ENCODE peak calls at places on chromosome 12, in four cellular contexts. O is IMR-90, J is HepG2, N is K562. P is an unnamed sample.

GRCh38 chr12:71948390-71948789 is 9.7 kb downstream of the TPH2 start:
- DNase-seq in O (no peak), J (no peak), N (no peak), P (no peak)

GRCh38 chr12:8078400-8078799 is 3.7 kb upstream of the NECAP1 start:
- DNase-seq in J (no peak), N (peak), O (peak), P (no peak)

GRCh38 chr12:1769809-1770494 is 50.4 kb upstream of the LRTM2 start:
- DNase-seq in O (peak), N (no peak), J (peak), P (no peak)

GRCh38 chr12:130775953-130776856 is 60.1 kb upstream of the RIMBP2 start:
- DNase-seq in N (peak), O (peak), J (peak), P (peak)

GRCh38 chr12:106732890-106733289 is 41.6 kb upstream of the RIC8B start:
- DNase-seq in O (no peak), N (no peak), J (no peak), P (no peak)

GRCh38 chr12:30154996-30155730 is 371.4 kb upstream of the TMTC1 start:
- DNase-seq in O (peak), N (no peak), J (no peak), P (no peak)

GRCh38 chr12:49933793-49934192 is 16.7 kb upstream of the AQP2 start:
- DNase-seq in J (no peak), O (peak), N (no peak), P (no peak)

GRCh38 chr12:58888131-58888783 is 32.0 kb downstream of the LRIG3 start:
- DNase-seq in J (no peak), O (peak), N (no peak), P (no peak)

GRCh38 chr12:65970821-65971220 is 146.5 kb downstream of the HMGA2 start:
- DNase-seq in O (no peak), N (no peak), J (no peak), P (no peak)

GRCh38 chr12:91179315-91179714 is 3.3 kb downstream of the DCN start:
- DNase-seq in N (no peak), O (peak), J (no peak), P (no peak)

GRCh38 chr12:118498171-118498570 is 121.8 kb downstream of the SUDS3 start:
- DNase-seq in J (no peak), N (no peak), O (no peak), P (no peak)

GRCh38 chr12:5135126-5135525 is 91.4 kb downstream of the KCNA5 start:
- DNase-seq in J (no peak), N (no peak), O (no peak), P (no peak)

GRCh38 chr12:124509300-124509675 is 58.1 kb downstream of the NCOR2 start:
- DNase-seq in J (no peak), N (no peak), O (no peak), P (no peak)

GRCh38 chr12:52127683-52128450 is 48.4 kb downstream of the SMIM41 start:
- DNase-seq in N (no peak), O (no peak), J (no peak), P (no peak)

GRCh38 chr12:100820314-100820713 is 25.7 kb downstream of the ANO4 start:
- DNase-seq in N (no peak), O (peak), J (no peak), P (no peak)

GRCh38 chr12:116539905-116540482 is 19.2 kb upstream of the MAP1LC3B2 start:
- DNase-seq in O (peak), J (no peak), N (no peak), P (no peak)

GRCh38 chr12:19946549-19946948 is 421.8 kb upstream of the PDE3A start:
- DNase-seq in O (peak), N (no peak), J (no peak), P (peak)

GRCh38 chr12:118680361-118680963 is 300.9 kb upstream of the SRRM4 start:
- DNase-seq in J (no peak), O (no peak), N (no peak), P (peak)

GRCh38 chr12:5691943-5692342 is 253.1 kb downstream of the ANO2 start:
- DNase-seq in N (no peak), J (no peak), O (peak), P (no peak)

GRCh38 chr12:52782502-52782901 is 5.4 kb upstream of the KRT76 start:
- DNase-seq in O (no peak), J (no peak), N (no peak), P (no peak)

GRCh38 chr12:81835783-81836182 is 76.6 kb upstream of the PPFIA2 start:
- DNase-seq in O (no peak), J (no peak), N (no peak), P (no peak)

GRCh38 chr12:117030187-117030896 is 68.9 kb downstream of the TESC start:
- DNase-seq in O (no peak), N (no peak), J (no peak), P (no peak)

GRCh38 chr12:8658361-8658760 is 4.3 kb downstream of the MFAP5 start:
- DNase-seq in O (peak), J (no peak), N (no peak), P (no peak)

GRCh38 chr12:44603701-44604100 is 272.4 kb downstream of the NELL2 start:
- DNase-seq in O (no peak), J (no peak), N (no peak), P (no peak)

GRCh38 chr12:18546399-18546798 is 191.4 kb downstream of the PLCZ1 start:
- DNase-seq in J (peak), N (no peak), O (peak), P (peak)

GRCh38 chr12:15155271-15155670 is 65.9 kb downstream of the RERG start:
- DNase-seq in J (no peak), N (no peak), O (no peak), P (no peak)

DNA sequence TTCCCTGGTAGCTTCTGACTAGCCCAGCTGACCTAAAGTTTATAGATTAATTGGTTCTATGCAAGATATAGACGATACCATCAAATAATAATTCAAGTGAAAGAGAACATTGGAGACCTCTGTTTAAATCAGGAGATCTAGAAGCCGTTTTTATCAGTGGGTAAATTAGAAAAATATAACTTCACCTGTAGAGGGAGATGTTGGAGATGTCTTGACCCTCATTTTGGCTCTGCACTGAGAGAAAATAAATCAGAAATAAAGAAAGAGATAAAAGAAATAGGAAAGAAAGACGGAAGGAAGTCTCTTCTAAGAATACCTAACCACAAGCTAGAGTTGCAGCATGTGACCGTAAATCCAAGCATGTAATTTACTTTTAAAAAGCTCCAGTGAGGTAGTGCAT is 684.5 kb downstream of the C12orf50 start:
- DNase-seq in N (no peak), J (no peak), O (no peak), P (no peak)
- TF ChIP-seq MAZ in N (no peak), J (no peak), O (no peak), P (no peak)

DNA sequence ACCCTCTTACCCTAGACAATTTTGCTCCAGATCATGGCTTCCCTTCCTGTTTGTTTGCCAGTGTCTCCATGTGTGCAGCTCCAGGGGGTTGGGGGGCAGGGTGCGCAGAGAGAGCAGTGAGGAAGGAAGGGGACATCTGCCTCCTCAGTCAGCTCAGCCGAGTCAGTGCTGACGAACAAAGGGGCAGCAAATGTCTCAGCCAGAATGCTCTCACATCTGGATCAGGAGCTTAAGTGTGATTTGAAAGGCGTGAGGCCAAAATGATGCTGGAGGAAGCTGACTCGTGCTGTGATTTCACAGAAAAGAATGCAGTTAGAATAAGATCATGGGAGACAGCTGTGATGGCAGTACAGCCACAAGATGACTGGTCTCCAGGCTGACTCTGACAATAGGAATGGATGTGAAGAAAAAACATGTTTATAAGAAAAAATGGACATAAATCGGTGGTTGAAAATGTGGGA is 27.1 kb upstream of the CDK17 start:
- DNase-seq in N (no peak), J (peak), O (peak), P (peak)
- TF ChIP-seq MAZ in N (no peak), J (no peak), O (peak), P (no peak)

GRCh38 chr12:69097619-69098368 is 141.6 kb upstream of the CPSF6 start:
- DNase-seq in O (no peak), N (no peak), J (no peak), P (no peak)
- TF ChIP-seq MAZ in O (no peak), N (no peak), J (no peak), P (no peak)

GRCh38 chr12:67578976-67579661 is 69.4 kb upstream of the DYRK2 start:
- DNase-seq in O (no peak), N (no peak), J (no peak), P (no peak)
- TF ChIP-seq MAZ in O (no peak), N (no peak), J (no peak), P (no peak)

DNA sequence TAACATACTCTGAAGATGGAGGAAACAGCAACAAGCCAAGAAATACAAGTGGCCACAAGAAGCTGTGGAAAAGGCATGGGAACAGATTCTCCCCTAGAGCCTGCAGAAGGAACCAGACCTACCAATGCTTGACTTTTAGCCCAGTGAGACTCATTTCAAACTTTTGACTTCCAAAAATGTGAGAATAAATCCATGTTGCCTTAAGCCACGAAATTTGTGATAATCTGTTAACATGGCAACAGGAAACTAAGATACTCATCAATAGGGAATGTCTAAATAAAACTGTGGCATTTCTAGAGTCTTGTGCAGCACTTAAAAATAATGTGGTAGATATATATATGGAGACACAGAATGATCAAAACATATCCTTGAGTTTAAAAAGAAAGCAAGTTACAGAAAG is 12.1 kb downstream of the HECTD4 start:
- DNase-seq in O (peak), J (no peak), N (no peak), P (no peak)
- TF ChIP-seq MAZ in O (no peak), J (no peak), N (no peak), P (no peak)

GRCh38 chr12:103529306-103529705 is 33.5 kb upstream of the C12orf42 start:
- DNase-seq in O (no peak), N (no peak), J (no peak), P (no peak)
- TF ChIP-seq MAZ in O (no peak), N (no peak), J (no peak), P (no peak)

DNA sequence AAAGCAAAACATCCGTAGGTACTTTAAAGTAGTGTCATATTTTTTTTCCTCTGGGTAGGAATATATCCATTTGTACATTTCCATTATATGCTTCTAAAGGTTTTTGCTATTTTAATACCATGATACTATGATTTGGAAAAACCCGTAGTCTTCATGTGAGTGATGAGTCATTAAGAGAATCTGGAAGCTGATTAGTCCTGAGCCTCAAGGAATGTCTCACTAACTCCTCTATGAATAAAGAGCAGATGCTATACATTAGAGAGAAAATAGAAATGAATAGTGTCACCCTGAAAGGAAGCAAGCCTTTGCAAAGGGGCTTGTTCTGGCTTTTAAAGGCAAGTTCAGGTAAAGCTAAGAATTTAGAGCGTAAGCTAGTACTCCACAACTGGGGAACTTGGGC is 432.2 kb downstream of the CCDC91 start:
- DNase-seq in J (no peak), O (peak), N (no peak), P (no peak)
- TF ChIP-seq MAZ in J (no peak), O (no peak), N (no peak), P (no peak)

GRCh38 chr12:120126635-120127005 is 10.1 kb upstream of the RAB35 start:
- DNase-seq in O (peak), N (no peak), J (no peak), P (no peak)

GRCh38 chr12:120125029-120125428 is 8.5 kb upstream of the RAB35 start:
- DNase-seq in N (no peak), O (no peak), J (no peak), P (no peak)

GRCh38 chr12:120130011-120130410 is 13.5 kb upstream of the RAB35 start:
- DNase-seq in N (no peak), O (no peak), J (no peak), P (no peak)

GRCh38 chr12:120121766-120122293 is 5.3 kb upstream of the RAB35 start:
- DNase-seq in O (peak), J (peak), N (no peak), P (no peak)

GRCh38 chr12:120125792-120126634 is 9.5 kb upstream of the RAB35 start:
- DNase-seq in J (no peak), O (peak), N (no peak), P (no peak)
- TF ChIP-seq MAZ in J (no peak), O (no peak), N (no peak), P (no peak)

P was measured in A549.